ENCODE peak calls at places on chromosomes 1 and 21, in six cellular contexts. K, S, L, F, I and H are unnamed samples.
A peak's percentile ranks its signal among the peaks of the same experiment; 100 is the strongest.

GRCh38 chr1:200483491-200484143 is 73.8 kb upstream of the ZNF281 start:
- DNase-seq in K (no peak), S (no peak), L (peak; percentile 72), F (peak; percentile 94), I (peak; percentile 91), H (peak; percentile 31)

GRCh38 chr21:33230518-33231324 is 983 bp downstream of the IFNAR2 start:
- DNase-seq in K (peak; percentile 42), S (peak; percentile 36), L (no peak), F (peak; percentile 83), I (no peak), H (no peak)

GRCh38 chr1:188137221-188137620 is 1308.5 kb downstream of the PLA2G4A start:
- DNase-seq in K (no peak), S (no peak), L (no peak), F (peak; percentile 24), I (no peak), H (no peak)

GRCh38 chr1:87084247-87084836 is 169.9 kb downstream of the HS2ST1 start:
- DNase-seq in K (no peak), S (no peak), L (no peak), F (peak; percentile 41), I (peak; percentile 6), H (no peak)

GRCh38 chr1:151539321-151540020 is 638 bp upstream of the TUFT1 start:
- DNase-seq in K (peak; percentile 91), S (peak; percentile 94), L (peak; percentile 26), F (peak; percentile 62), I (peak; percentile 95), H (peak; percentile 95)

GRCh38 chr1:25469177-25469576 is 38.5 kb downstream of the MACO1 start:
- DNase-seq in K (no peak), S (no peak), L (no peak), F (peak; percentile 81), I (no peak), H (no peak)

GRCh38 chr1:197065549-197065948 is 1.5 kb downstream of the F13B start:
- DNase-seq in K (no peak), S (no peak), L (no peak), F (no peak), I (no peak), H (no peak)

GRCh38 chr1:29382851-29383588 is 146.7 kb downstream of the PTPRU start:
- DNase-seq in K (no peak), S (no peak), L (no peak), F (no peak), I (no peak), H (no peak)

GRCh38 chr1:173861731-173862145 is 6.1 kb downstream of the GAS5 start:
- DNase-seq in K (no peak), S (no peak), L (no peak), F (no peak), I (no peak), H (no peak)

GRCh38 chr1:183365093-183365492 is 53.1 kb downstream of the NMNAT2 start:
- DNase-seq in K (no peak), S (no peak), L (no peak), F (no peak), I (no peak), H (no peak)

GRCh38 chr1:205351984-205352713 is 4.6 kb downstream of the KLHDC8A start:
- DNase-seq in K (no peak), S (no peak), L (no peak), F (no peak), I (no peak), H (peak; percentile 38)

GRCh38 chr1:5189384-5189783 is 535.0 kb downstream of the AJAP1 start:
- DNase-seq in K (no peak), S (no peak), L (no peak), F (no peak), I (no peak), H (no peak)
- H3K9me3 ChIP-seq in K (no peaks in the 10 kb centered on the region), S (no peaks in the 10 kb centered on the region), L (no peaks in the 10 kb centered on the region), F (peaks cover 8% of the 10 kb centered on the region), I (peaks cover 3% of the 10 kb centered on the region), H (no peaks in the 10 kb centered on the region)

GRCh38 chr1:145996433-145997155 is at the start of gene TXNIP:
- DNase-seq in K (peak; percentile 99), S (peak; percentile 100), L (peak; percentile 51), F (peak; percentile 97), I (no peak), H (peak; percentile 99)
- TF ChIP-seq POLR2AphosphoS5 in K (peak; percentile 99), S (peak; percentile 100), L (peak; percentile 99), F (peak; percentile 86), I (no peak), H (peak; percentile 91)

GRCh38 chr1:15414450-15414823 is 4.7 kb downstream of the EFHD2 start:
- DNase-seq in K (no peak), S (no peak), L (no peak), F (no peak), I (no peak), H (no peak)
- TF ChIP-seq POLR2A in K (no peak), S (no peak), L (no peak), F (no peak), I (no peak), H (no peak)

GRCh38 chr21:40049959-40050290 is 182.7 kb downstream of the PCP4 start:
- DNase-seq in K (no peak), S (no peak), L (no peak), F (no peak), I (no peak), H (no peak)

GRCh38 chr21:40047993-40048730 is 180.9 kb downstream of the PCP4 start:
- DNase-seq in K (peak; percentile 41), S (no peak), L (no peak), F (no peak), I (no peak), H (no peak)

GRCh38 chr21:40047211-40047610 is 180.0 kb downstream of the PCP4 start:
- DNase-seq in K (no peak), S (no peak), L (no peak), F (no peak), I (no peak), H (no peak)

GRCh38 chr21:40051801-40052200 is 184.6 kb downstream of the PCP4 start:
- DNase-seq in K (no peak), S (no peak), L (no peak), F (no peak), I (no peak), H (no peak)

DNA sequence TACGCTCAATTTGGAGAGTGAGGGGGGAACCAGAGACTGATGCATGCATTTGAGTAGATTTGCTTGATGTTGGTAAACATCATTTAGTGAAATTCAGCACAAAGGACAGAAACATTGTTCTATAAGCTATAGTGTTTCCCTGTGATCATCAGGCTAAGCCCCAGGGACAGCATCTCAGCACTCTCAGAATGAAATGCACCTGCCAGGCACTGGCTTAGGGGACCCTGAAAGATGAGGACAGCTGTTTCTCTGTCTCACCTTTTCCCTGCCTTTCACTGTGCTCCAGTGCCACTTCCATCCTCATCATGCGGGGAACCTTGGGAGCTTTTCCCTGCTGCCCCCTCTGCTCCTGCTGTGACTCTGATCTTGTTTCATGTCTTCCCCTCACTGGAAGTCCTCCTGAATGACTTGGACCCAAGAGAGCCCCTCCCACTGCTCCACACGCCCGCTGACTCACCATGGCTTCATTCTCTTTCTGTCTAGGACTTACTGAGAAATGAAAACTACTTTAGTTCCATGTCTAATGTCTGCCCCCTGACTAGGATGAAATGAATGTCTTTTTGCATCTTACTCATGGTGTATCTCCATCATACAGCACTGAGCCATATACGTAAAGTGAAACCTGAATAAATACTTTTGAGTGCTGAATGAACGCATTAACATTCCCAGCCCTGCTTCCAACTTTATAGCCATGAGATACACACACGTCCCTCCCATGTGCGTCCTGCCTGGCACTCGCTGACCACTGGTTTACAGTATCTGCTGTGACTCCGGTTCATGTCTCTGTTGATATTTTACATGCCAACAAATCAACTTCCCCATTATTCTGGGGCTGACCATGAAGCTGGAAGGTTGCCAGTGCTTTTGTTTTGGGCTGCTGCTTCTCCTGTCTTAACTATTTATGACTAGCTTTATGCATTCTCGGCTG is 182.1 kb downstream of the PCP4 start:
- DNase-seq in K (no peak), S (no peak), L (no peak), F (no peak), I (no peak), H (no peak)
- H3K9me3 ChIP-seq in K (no peaks in the 10 kb centered on the region), S (no peaks in the 10 kb centered on the region), L (no peaks in the 10 kb centered on the region), F (peaks cover 5% of the 10 kb centered on the region), I (peaks cover 32% of the 10 kb centered on the region), H (no peaks in the 10 kb centered on the region)

DNA sequence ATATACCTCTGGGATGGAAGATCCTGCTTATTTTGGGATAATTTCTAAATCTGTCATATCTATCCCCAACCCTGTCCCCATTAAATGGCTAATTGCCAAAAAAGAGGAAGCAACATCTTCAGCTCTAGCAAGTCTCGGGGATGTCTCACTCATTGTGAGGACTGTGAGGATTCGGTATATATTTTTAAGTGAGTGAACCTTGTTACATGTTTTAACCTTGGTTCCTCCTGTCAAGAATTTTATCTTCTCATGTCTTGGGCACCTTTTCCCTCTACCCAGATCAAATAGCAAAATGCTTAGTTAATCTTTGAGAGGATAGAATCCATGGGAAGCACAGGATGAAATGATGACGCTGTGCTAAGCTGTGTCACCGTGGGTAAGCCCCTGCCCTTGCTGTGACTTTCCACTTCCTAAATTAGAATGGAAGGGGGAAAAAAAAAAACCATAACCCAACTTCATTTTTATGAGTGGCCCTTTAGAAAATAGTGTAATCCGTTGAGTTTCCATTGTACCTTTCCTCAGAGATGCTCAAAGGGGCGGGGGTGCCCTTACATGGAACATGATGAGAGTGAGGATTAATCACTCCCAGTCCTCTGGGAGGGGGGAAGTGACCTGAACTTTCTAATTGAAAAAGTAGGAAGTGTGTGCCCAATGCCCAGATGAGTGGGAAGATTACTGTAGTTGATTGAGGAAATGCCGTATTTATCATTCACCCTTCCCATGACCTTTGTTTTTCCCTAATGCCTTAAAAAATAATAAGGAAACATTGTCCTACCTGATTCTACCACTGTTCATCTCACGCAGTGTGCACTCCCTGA is 7.7 kb downstream of the ATP1A1 start:
- DNase-seq in K (no peak), S (no peak), L (no peak), F (peak; percentile 85), I (no peak), H (no peak)
- TF ChIP-seq POLR2AphosphoS5 in K (no peak), S (no peak), L (no peak), F (peak; percentile 41), I (no peak), H (no peak)